ENCODE peak calls at places on chromosome 11, in seven cellular contexts. Q is CD4-positive, CD25-positive, alpha-beta regulatory T cell; Z is cardiac muscle cell; T is AG10803; C is endodermal cell; L is NCI-H1105; X is HuH-7.5. P is an unnamed sample.

GRCh38 chr11:111336582-111337256 is 38.4 kb downstream of the POU2AF3 start:
- DNase-seq in Q (no peak), Z (no peak), T (peak; percentile 93), C (peak; percentile 76), L (no peak), X (no peak), P (no peak)

GRCh38 chr11:66815646-66816045 is 27.6 kb upstream of the RCE1 start:
- DNase-seq in Q (no peak), Z (no peak), T (no peak), C (no peak), L (no peak), X (no peak), P (no peak)

GRCh38 chr11:63609536-63609935 is 4.7 kb downstream of the PLAAT3 start:
- DNase-seq in Q (no peak), Z (no peak), T (no peak), C (no peak), L (no peak), X (no peak), P (no peak)

GRCh38 chr11:84289381-84289906 is 1003.3 kb upstream of the CCDC90B start:
- DNase-seq in Q (no peak), Z (no peak), T (peak; percentile 32), C (no peak), L (no peak), X (no peak), P (no peak)

GRCh38 chr11:68312780-68313573 is 586 bp downstream of the LRP5 start:
- DNase-seq in Q (no peak), Z (peak; percentile 51), T (no peak), C (peak; percentile 71), L (peak; percentile 36), X (peak; percentile 80), P (no peak)

GRCh38 chr11:126039485-126040271 is 23.0 kb downstream of the CDON start:
- DNase-seq in Q (no peak), Z (no peak), T (no peak), C (no peak), L (no peak), X (no peak), P (no peak)

GRCh38 chr11:66725646-66726045 is 3.4 kb downstream of the SPTBN2 start:
- DNase-seq in Q (no peak), Z (peak; percentile 44), T (no peak), C (no peak), L (no peak), X (no peak), P (peak; percentile 29)

GRCh38 chr11:57644748-57645715 is 4.7 kb downstream of the YPEL4 start:
- DNase-seq in Q (peak; percentile 75), Z (peak; percentile 86), T (peak; percentile 63), C (peak; percentile 96), L (peak; percentile 75), X (peak; percentile 99), P (peak; percentile 77)

GRCh38 chr11:77779935-77780334 is 40.6 kb downstream of the RSF1 start:
- DNase-seq in Q (no peak), Z (peak; percentile 40), T (peak; percentile 34), C (no peak), L (no peak), X (no peak), P (no peak)

GRCh38 chr11:78460468-78460867 is 42.8 kb upstream of the GAB2 start:
- DNase-seq in Q (no peak), Z (no peak), T (peak; percentile 15), C (no peak), L (no peak), X (no peak), P (no peak)

GRCh38 chr11:55701429-55701828 is 39.4 kb downstream of the OR4C6 start:
- DNase-seq in Q (no peak), Z (no peak), T (no peak), C (no peak), L (no peak), X (no peak), P (no peak)

GRCh38 chr11:46906596-46906995 is 11.8 kb downstream of the LRP4 start:
- DNase-seq in Q (no peak), Z (peak; percentile 85), T (no peak), C (peak; percentile 81), L (no peak), X (no peak), P (no peak)

GRCh38 chr11:2702771-2703486 is 3.1 kb upstream of the KCNQ1OT1 start:
- DNase-seq in Q (no peak), Z (no peak), T (no peak), C (peak; percentile 53), L (no peak), X (no peak), P (no peak)

GRCh38 chr11:119460582-119460981 is 37.6 kb upstream of the THY1 start:
- DNase-seq in Q (no peak), Z (no peak), T (peak; percentile 97), C (no peak), L (no peak), X (no peak), P (no peak)

GRCh38 chr11:34180045-34180813 is 74.8 kb downstream of the NAT10 start:
- DNase-seq in Q (no peak), Z (no peak), T (no peak), C (no peak), L (no peak), X (no peak), P (no peak)

GRCh38 chr11:8459711-8460399 is 134.2 kb downstream of the STK33 start:
- DNase-seq in Q (no peak), Z (no peak), T (no peak), C (no peak), L (no peak), X (no peak), P (no peak)

GRCh38 chr11:91700854-91701253 is 523.8 kb upstream of the FAT3 start:
- DNase-seq in Q (no peak), Z (no peak), T (no peak), C (no peak), L (peak; percentile 15), X (no peak), P (no peak)

GRCh38 chr11:57406337-57406904 is 16.0 kb upstream of the PRG2 start:
- DNase-seq in Q (no peak), Z (no peak), T (peak; percentile 11), C (no peak), L (no peak), X (no peak), P (no peak)

GRCh38 chr11:12812849-12813248 is 138.6 kb downstream of the TEAD1 start:
- DNase-seq in Q (no peak), Z (peak; percentile 32), T (no peak), C (no peak), L (no peak), X (no peak), P (no peak)

GRCh38 chr11:845872-846271 is 3.2 kb downstream of the TSPAN4 start:
- DNase-seq in Q (no peak), Z (no peak), T (no peak), C (no peak), L (no peak), X (no peak), P (no peak)

GRCh38 chr11:111186308-111186967 is 59.1 kb upstream of the POU2AF2 start:
- DNase-seq in Q (no peak), Z (no peak), T (no peak), C (no peak), L (no peak), X (no peak), P (no peak)

GRCh38 chr11:75246006-75246672 is 5.6 kb downstream of the TPBGL start:
- DNase-seq in Q (no peak), Z (no peak), T (no peak), C (peak; percentile 39), L (no peak), X (no peak), P (no peak)

GRCh38 chr11:44427432-44427831 is 117.5 kb upstream of the ALX4 start:
- DNase-seq in Q (no peak), Z (peak; percentile 21), T (no peak), C (peak; percentile 88), L (no peak), X (no peak), P (no peak)

GRCh38 chr11:117230981-117231636 is 764 bp downstream of the PCSK7 start:
- DNase-seq in Q (no peak), Z (no peak), T (no peak), C (no peak), L (no peak), X (no peak), P (no peak)

GRCh38 chr11:74397531-74398243 is 546 bp downstream of the PGM2L1 start:
- DNase-seq in Q (peak; percentile 37), Z (peak; percentile 36), T (no peak), C (peak; percentile 74), L (peak; percentile 29), X (peak; percentile 58), P (peak; percentile 70)

GRCh38 chr11:2693851-2694261 is 5.9 kb downstream of the KCNQ1OT1 start:
- DNase-seq in Q (no peak), Z (no peak), T (no peak), C (peak; percentile 83), L (no peak), X (no peak), P (no peak)

GRCh38 chr11:2312232-2313042 is 10.6 kb downstream of the TSPAN32 start:
- DNase-seq in Q (no peak), Z (no peak), T (peak; percentile 56), C (no peak), L (no peak), X (no peak), P (no peak)

GRCh38 chr11:115920841-115921480 is 416.7 kb upstream of the CADM1 start:
- DNase-seq in Q (no peak), Z (no peak), T (no peak), C (no peak), L (no peak), X (no peak), P (no peak)

GRCh38 chr11:130945945-130946344 is 29.7 kb upstream of the SNX19 start:
- DNase-seq in Q (no peak), Z (no peak), T (peak; percentile 76), C (no peak), L (no peak), X (no peak), P (no peak)

GRCh38 chr11:31870609-31871309 is 59.6 kb upstream of the PAX6 start:
- DNase-seq in Q (no peak), Z (peak; percentile 70), T (peak; percentile 28), C (peak; percentile 96), L (peak; percentile 62), X (peak; percentile 50), P (peak; percentile 53)

GRCh38 chr11:114377612-114378267 is 22.6 kb downstream of the C11orf71 start:
- DNase-seq in Q (no peak), Z (no peak), T (peak; percentile 97), C (no peak), L (no peak), X (no peak), P (no peak)